ENCODE peak calls at places on chromosomes 16 and 17, in ten cellular contexts. J, B, H, X, Q, T, S, F, L and K are unnamed samples.

GRCh38 chr17:37650419-37651003 is 7.3 kb upstream of the DDX52 start:
- DNase-seq in B (no peak), L (peak; percentile 67), Q (no peak), J (no peak), X (peak; percentile 74), H (no peak), F (peak; percentile 25), T (peak; percentile 42), S (peak; percentile 71), K (no peak)

GRCh38 chr16:54140057-54140787 is 146.4 kb downstream of the IRX3 start:
- DNase-seq in F (no peak), X (no peak), Q (no peak), L (no peak), T (no peak), H (no peak), B (no peak), J (no peak), S (peak; percentile 55), K (no peak)

GRCh38 chr17:45749831-45750335 is 34.2 kb upstream of the CRHR1 start:
- DNase-seq in J (no peak), T (no peak), X (no peak), Q (no peak), B (no peak), L (no peak), H (no peak), S (no peak), F (no peak), K (no peak)

GRCh38 chr17:47235506-47235905 is 18.1 kb upstream of the ITGB3 start:
- DNase-seq in F (no peak), T (no peak), X (no peak), H (no peak), J (no peak), L (no peak), S (no peak), Q (no peak), B (no peak), K (no peak)

GRCh38 chr17:65314212-65314611 is 177.0 kb downstream of the RGS9 start:
- DNase-seq in T (no peak), Q (no peak), X (no peak), H (no peak), B (no peak), L (no peak), J (no peak), S (no peak), F (no peak), K (no peak)

GRCh38 chr16:714558-715447 is at the start of gene METRN:
- DNase-seq in B (no peak), Q (peak; percentile 95), J (peak; percentile 95), H (peak; percentile 96), S (peak; percentile 88), F (peak; percentile 93), T (peak; percentile 92), X (peak; percentile 97), L (peak; percentile 83), K (peak; percentile 53)

GRCh38 chr16:85303354-85303883 is 191.1 kb upstream of the CIBAR2 start:
- DNase-seq in Q (peak; percentile 77), X (peak; percentile 80), S (peak; percentile 57), F (peak; percentile 66), H (peak; percentile 84), T (no peak), B (no peak), L (peak; percentile 89), J (peak; percentile 68), K (no peak)

GRCh38 chr16:1772908-1773702 is at the start of gene MRPS34:
- DNase-seq in X (peak; percentile 97), T (peak; percentile 88), H (peak; percentile 93), F (peak; percentile 84), L (peak; percentile 70), S (peak; percentile 86), J (peak; percentile 87), B (no peak), Q (peak; percentile 86), K (peak; percentile 53)

GRCh38 chr17:8681175-8681949 is 50.8 kb upstream of the MYH10 start:
- DNase-seq in S (peak; percentile 56), J (no peak), Q (peak; percentile 22), X (no peak), B (no peak), F (no peak), L (no peak), H (no peak), T (no peak), K (peak; percentile 36)

GRCh38 chr17:49969794-49970389 is 902 bp downstream of the DLX4 start:
- DNase-seq in F (no peak), T (no peak), J (no peak), S (no peak), Q (no peak), L (no peak), X (no peak), H (no peak), B (no peak), K (no peak)
- H3K4me3 ChIP-seq in F (peak overlapping the region; percentile 57), T (no peak overlapping the region), J (peak overlapping the region; percentile 50), S (no peak overlapping the region), Q (no peak overlapping the region), L (peak overlapping the region; percentile 69), X (peak overlapping the region; percentile 57), H (no peak overlapping the region), B (no peak overlapping the region), K (no peak overlapping the region)

GRCh38 chr16:83137894-83138293 is 511.1 kb downstream of the CDH13 start:
- DNase-seq in S (no peak), F (no peak), Q (no peak), X (no peak), H (no peak), J (no peak), T (no peak), B (no peak), L (no peak), K (no peak)
- H3K4me3 ChIP-seq in S (peak overlapping the region; percentile 45), F (peak overlapping the region; percentile 48), Q (peak overlapping the region; percentile 34), X (no peak overlapping the region), H (peak overlapping the region; percentile 33), J (peak overlapping the region; percentile 28), T (peak overlapping the region; percentile 53), B (peak overlapping the region; percentile 52), L (no peak overlapping the region), K (no peak overlapping the region)

GRCh38 chr16:30986129-30986991 is 1.4 kb downstream of the HSD3B7 start:
- DNase-seq in T (no peak), Q (no peak), S (no peak), F (no peak), X (no peak), B (no peak), J (no peak), H (no peak), L (no peak), K (no peak)

GRCh38 chr16:30983898-30984610 is 953 bp upstream of the HSD3B7 start:
- DNase-seq in H (no peak), T (no peak), B (no peak), J (no peak), S (no peak), Q (no peak), L (no peak), X (no peak), F (no peak), K (no peak)

GRCh38 chr16:30984669-30985400 is at the start of gene HSD3B7:
- DNase-seq in B (no peak), F (peak; percentile 92), L (peak; percentile 95), H (peak; percentile 95), J (peak; percentile 92), Q (peak; percentile 92), T (peak; percentile 90), S (peak; percentile 83), X (peak; percentile 90), K (peak; percentile 30)

GRCh38 chr16:30987581-30988190 is 2.7 kb downstream of the HSD3B7 start:
- DNase-seq in H (no peak), L (no peak), T (no peak), X (no peak), F (no peak), S (no peak), B (no peak), J (no peak), Q (no peak), K (no peak)

GRCh38 chr16:30985401-30986128 is 558 bp downstream of the HSD3B7 start:
- DNase-seq in J (peak; percentile 72), S (no peak), B (no peak), F (peak; percentile 52), X (peak; percentile 62), L (peak; percentile 55), H (no peak), T (peak; percentile 66), Q (no peak), K (no peak)
- H3K4me3 ChIP-seq in J (peak overlapping the region; percentile 67), S (peak overlapping the region; percentile 52), B (peak overlapping the region; percentile 57), F (peak overlapping the region; percentile 55), X (peak overlapping the region; percentile 33), L (peak overlapping the region; percentile 46), H (peak overlapping the region; percentile 79), T (no peak overlapping the region), Q (peak overlapping the region; percentile 63), K (peak overlapping the region; percentile 47)

DNA sequence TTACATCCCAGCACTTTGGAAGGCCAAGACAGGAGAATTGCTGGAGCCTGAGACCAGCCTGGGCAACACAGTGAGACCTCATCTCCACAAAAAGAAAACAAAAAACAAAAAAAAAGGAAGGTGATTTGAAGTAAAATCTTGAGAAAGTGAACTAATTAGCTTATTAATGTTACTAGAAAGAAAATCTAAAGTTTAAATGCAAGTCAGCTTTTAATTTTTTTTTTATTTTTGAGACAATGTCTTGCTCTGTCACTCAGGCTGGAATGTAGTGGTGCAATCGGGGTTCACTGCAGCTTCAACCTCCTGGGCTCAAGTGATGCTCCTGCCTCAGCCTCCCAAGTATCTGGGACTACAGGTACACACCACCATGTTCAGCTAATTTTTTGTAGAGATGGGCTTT is 3.5 kb upstream of the CTCF start:
- DNase-seq in Q (no peak), F (no peak), L (no peak), J (no peak), S (no peak), H (no peak), T (no peak), X (no peak), B (no peak), K (no peak)
- H3K4me3 ChIP-seq in Q (no peak overlapping the region), F (no peak overlapping the region), L (no peak overlapping the region), J (no peak overlapping the region), S (no peak overlapping the region), H (no peak overlapping the region), T (no peak overlapping the region), X (no peak overlapping the region), B (no peak overlapping the region), K (no peak overlapping the region)

GRCh38 chr17:9700754-9701476 is 55.6 kb downstream of the USP43 start:
- DNase-seq in H (no peak), X (no peak), B (no peak), S (no peak), F (no peak), L (no peak), J (no peak), T (no peak), Q (no peak), K (no peak)
- H3K4me3 ChIP-seq in H (no peak overlapping the region), X (no peak overlapping the region), B (no peak overlapping the region), S (no peak overlapping the region), F (no peak overlapping the region), L (no peak overlapping the region), J (no peak overlapping the region), T (no peak overlapping the region), Q (no peak overlapping the region), K (no peak overlapping the region)